ENCODE peak calls at places on chromosomes 13 and 19, in five cellular contexts. E is A673; M is neural progenitor cell; Y is stimulated activated CD8-positive, alpha-beta memory T cell treated with anti-CD3 and anti-CD28 coated beads, Interleukin-2, amount 100 ng/mL, for 1 hour; B is skeletal muscle cell. Z is an unnamed sample.

GRCh38 chr19:10533656-10534386 is 9.9 kb upstream of the ATG4D start:
- DNase-seq in M (no peak), E (no peak), Y (no peak), B (peak), Z (peak)

GRCh38 chr13:110057052-110057451 is 249.9 kb downstream of the COL4A1 start:
- DNase-seq in E (no peak), Y (no peak), M (no peak), B (no peak), Z (no peak)

GRCh38 chr19:3054972-3055740 is 7.1 kb downstream of the TLE5 start:
- DNase-seq in Y (no peak), E (no peak), M (no peak), B (no peak), Z (no peak)

GRCh38 chr13:113442985-113443362 is 10.3 kb downstream of the ADPRHL1 start:
- DNase-seq in B (no peak), M (no peak), Y (no peak), E (no peak), Z (no peak)

GRCh38 chr19:8017808-8018207 is 12.4 kb upstream of the ELAVL1 start:
- DNase-seq in Y (no peak), E (peak), B (no peak), M (peak), Z (peak)

GRCh38 chr13:63190742-63191141 is 1775.1 kb upstream of the PCDH20 start:
- DNase-seq in Y (no peak), E (peak), B (no peak), M (no peak), Z (no peak)

GRCh38 chr13:43180837-43181236 is 157.5 kb downstream of the DNAJC15 start:
- DNase-seq in M (no peak), E (no peak), Y (no peak), B (no peak), Z (no peak)

GRCh38 chr19:39254539-39255345 is 6.1 kb upstream of the IFNL4 start:
- DNase-seq in E (no peak), B (no peak), M (no peak), Y (no peak), Z (no peak)

GRCh38 chr19:35164418-35164817 is 9.9 kb downstream of the FXYD5 start:
- DNase-seq in M (no peak), B (no peak), Y (no peak), E (no peak), Z (no peak)

GRCh38 chr13:20939662-20940061 is 37.1 kb upstream of the XPO4 start:
- DNase-seq in B (no peak), M (no peak), E (no peak), Y (no peak), Z (no peak)

GRCh38 chr19:1450735-1451669 is 1.1 kb downstream of the APC2 start:
- DNase-seq in Y (no peak), B (no peak), E (no peak), M (no peak), Z (no peak)

GRCh38 chr13:36475468-36475867 is 43.2 kb downstream of the CCNA1 start:
- DNase-seq in E (peak), Y (no peak), M (peak), B (no peak), Z (no peak)

GRCh38 chr19:51372649-51373504 is at the start of gene NKG7:
- DNase-seq in B (no peak), M (no peak), E (no peak), Y (peak), Z (peak)

GRCh38 chr19:16573296-16573695 is 1.1 kb upstream of the SLC35E1 start:
- DNase-seq in M (no peak), Y (no peak), B (no peak), E (no peak), Z (no peak)

GRCh38 chr13:83211301-83211700 is 671.0 kb downstream of the SLITRK1 start:
- DNase-seq in Y (no peak), M (no peak), E (no peak), B (no peak), Z (no peak)

GRCh38 chr19:6038634-6039405 is 60.9 kb upstream of the RANBP3 start:
- DNase-seq in Y (no peak), B (no peak), M (no peak), E (no peak), Z (peak)

GRCh38 chr19:4831351-4832340 is at the start of gene TICAM1:
- DNase-seq in M (no peak), B (no peak), E (peak), Y (peak), Z (peak)

GRCh38 chr19:1090731-1091543 is 4.2 kb downstream of the POLR2E start:
- DNase-seq in Y (no peak), M (no peak), B (no peak), E (no peak), Z (no peak)

GRCh38 chr19:56905616-56906015 is 65.1 kb upstream of the PEG3 start:
- DNase-seq in M (no peak), E (no peak), Y (no peak), B (no peak), Z (no peak)

GRCh38 chr13:106241974-106242373 is 293.5 kb downstream of the EFNB2 start:
- DNase-seq in M (no peak), Y (no peak), B (no peak), E (no peak), Z (no peak)

GRCh38 chr19:28882818-28883217 is 330.1 kb downstream of the UQCRFS1 start:
- DNase-seq in B (no peak), M (peak), E (no peak), Y (no peak), Z (no peak)

GRCh38 chr13:106033634-106034033 is 501.8 kb downstream of the EFNB2 start:
- DNase-seq in E (peak), M (no peak), Y (no peak), B (peak), Z (no peak)

GRCh38 chr13:111575276-111575675 is 254.8 kb downstream of the TEX29 start:
- DNase-seq in B (no peak), M (no peak), Y (no peak), E (no peak), Z (no peak)

GRCh38 chr19:48858984-48859710 is 9.3 kb downstream of the PLEKHA4 start:
- DNase-seq in B (no peak), Y (peak), E (no peak), M (no peak), Z (peak)

Z was measured in GM20000.